ENCODE peak calls at places on chromosome 5, in five cellular contexts. C is ureter; R is GM12865; A is stimulated activated CD4-positive, alpha-beta T cell treated with anti-CD3 and anti-CD28 coated beads, Interleukin-4, amount 100 ng/mL, for 24 hours; B is stimulated activated CD8-positive, alpha-beta memory T cell treated with anti-CD3 and anti-CD28 coated beads, Interleukin-15, amount 100 ng/mL, for 4 hours. I is an unnamed sample.
A peak's percentile ranks its signal among the peaks of the same experiment; 100 is the strongest.

GRCh38 chr5:40507095-40507494 is 172.6 kb upstream of the PTGER4 start:
- DNase-seq in A (no peak), B (no peak), R (no peak), C (no peak), I (no peak)

GRCh38 chr5:14240366-14240765 is 97.2 kb downstream of the TRIO start:
- DNase-seq in R (no peak), A (no peak), B (no peak), C (no peak), I (no peak)

GRCh38 chr5:128237504-128237903 is 153.9 kb downstream of the SLC12A2 start:
- DNase-seq in B (no peak), A (no peak), R (no peak), C (no peak), I (no peak)

GRCh38 chr5:176812269-176813259 is 2.2 kb downstream of the UNC5A start:
- DNase-seq in B (no peak), A (no peak), C (no peak), R (no peak), I (no peak)

GRCh38 chr5:68381909-68382308 is 166.4 kb downstream of the PIK3R1 start:
- DNase-seq in B (no peak), A (no peak), C (peak; percentile 50), R (no peak), I (no peak)

GRCh38 chr5:142808778-142809606 is 38.8 kb downstream of the ARHGAP26 start:
- DNase-seq in B (no peak), R (no peak), C (no peak), A (no peak), I (no peak)

GRCh38 chr5:60507687-60508086 is 192.3 kb downstream of the DEPDC1B start:
- DNase-seq in C (no peak), R (no peak), B (no peak), A (no peak), I (no peak)

GRCh38 chr5:100479079-100479688 is 56.0 kb upstream of the FAM174A start:
- DNase-seq in B (no peak), A (no peak), C (no peak), R (peak; percentile 60), I (peak; percentile 14)

GRCh38 chr5:11000517-11001353 is 239.7 kb upstream of the DAP start:
- DNase-seq in R (no peak), B (no peak), C (no peak), A (no peak), I (no peak)

GRCh38 chr5:116778015-116778414 is 203.4 kb upstream of the SEMA6A start:
- DNase-seq in B (no peak), R (no peak), A (no peak), C (no peak), I (no peak)

GRCh38 chr5:138035605-138036537 is 3.0 kb upstream of the FAM13B start:
- DNase-seq in C (peak; percentile 57), B (peak; percentile 13), A (peak; percentile 67), R (peak; percentile 91), I (peak; percentile 42)

I was measured in pancreas.